ENCODE peak calls at places on chromosome 5, in six cellular contexts. S, C, T, V, R and G are unnamed samples.

GRCh38 chr5:121967187-121967586 is 5.4 kb downstream of the SRFBP1 start:
- DNase-seq in S (no peak), C (no peak), T (no peak), V (peak; percentile 69), R (peak; percentile 66), G (no peak)

GRCh38 chr5:131640043-131640856 is 5.2 kb upstream of the RAPGEF6 start:
- DNase-seq in S (no peak), C (peak; percentile 42), T (peak; percentile 28), V (no peak), R (no peak), G (peak; percentile 90)

GRCh38 chr5:86684222-86684621 is 66.5 kb downstream of the COX7C start:
- DNase-seq in S (no peak), C (no peak), T (no peak), V (peak; percentile 58), R (peak; percentile 1), G (no peak)

GRCh38 chr5:142016576-142016975 is 3.7 kb upstream of the GNPDA1 start:
- DNase-seq in S (no peak), C (no peak), T (no peak), V (no peak), R (no peak), G (peak; percentile 52)

GRCh38 chr5:168227973-168228615 is 63.4 kb upstream of the WWC1 start:
- DNase-seq in S (no peak), C (no peak), T (no peak), V (no peak), R (peak; percentile 31), G (peak; percentile 42)

GRCh38 chr5:176644294-176644693 is 3.0 kb upstream of the TSPAN17 start:
- DNase-seq in S (no peak), C (peak; percentile 64), T (no peak), V (no peak), R (no peak), G (no peak)

GRCh38 chr5:142614054-142614453 is 71.8 kb downstream of the FGF1 start:
- DNase-seq in S (no peak), C (no peak), T (no peak), V (no peak), R (no peak), G (no peak)

GRCh38 chr5:178223828-178224335 is 8.7 kb downstream of the PHYKPL start:
- DNase-seq in S (no peak), C (peak; percentile 64), T (no peak), V (no peak), R (no peak), G (no peak)

GRCh38 chr5:170603578-170604565 is 100.1 kb downstream of the KCNIP1 start:
- DNase-seq in S (peak; percentile 34), C (peak; percentile 90), T (peak; percentile 86), V (peak; percentile 18), R (peak; percentile 57), G (peak; percentile 32)

GRCh38 chr5:178996156-178996555 is 1.0 kb upstream of the GRM6 start:
- DNase-seq in S (no peak), C (peak; percentile 29), T (no peak), V (no peak), R (no peak), G (no peak)

GRCh38 chr5:82159014-82159413 is 119.1 kb downstream of the RPS23 start:
- DNase-seq in S (no peak), C (no peak), T (no peak), V (peak; percentile 70), R (peak; percentile 78), G (no peak)

GRCh38 chr5:37247036-37247435 is 2.1 kb downstream of the CPLANE1 start:
- DNase-seq in S (no peak), C (no peak), T (no peak), V (peak; percentile 4), R (no peak), G (no peak)

GRCh38 chr5:111996574-111996973 is 239.6 kb upstream of the NREP start:
- DNase-seq in S (no peak), C (no peak), T (no peak), V (no peak), R (no peak), G (no peak)

DNA sequence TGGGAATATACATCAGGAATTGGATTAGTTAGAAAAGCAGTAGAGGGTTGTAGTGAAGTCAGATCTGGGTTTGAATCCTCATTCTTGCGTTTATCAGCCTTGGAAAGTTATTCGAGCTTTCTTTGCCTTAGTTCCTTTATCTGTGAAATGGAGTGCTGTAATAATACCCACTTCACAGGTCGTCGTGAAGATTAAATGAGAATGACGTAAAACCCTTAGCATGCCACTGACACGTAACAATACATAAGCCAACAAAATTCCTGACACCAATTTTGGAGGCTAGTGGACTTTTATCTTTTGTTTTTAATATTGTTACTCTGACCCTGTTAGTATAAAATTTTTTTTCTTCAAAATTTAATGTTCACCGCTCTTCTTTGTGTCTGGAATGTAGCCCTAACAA is 3.4 kb downstream of the SKP2 start:
- DNase-seq in S (no peak), C (no peak), T (no peak), V (no peak), R (no peak), G (no peak)
- H3K4me3 ChIP-seq in S (no peak overlapping the region), C (no peak overlapping the region), T (no peak overlapping the region), V (no peak overlapping the region), R (no peak overlapping the region), G (no peak overlapping the region)

DNA sequence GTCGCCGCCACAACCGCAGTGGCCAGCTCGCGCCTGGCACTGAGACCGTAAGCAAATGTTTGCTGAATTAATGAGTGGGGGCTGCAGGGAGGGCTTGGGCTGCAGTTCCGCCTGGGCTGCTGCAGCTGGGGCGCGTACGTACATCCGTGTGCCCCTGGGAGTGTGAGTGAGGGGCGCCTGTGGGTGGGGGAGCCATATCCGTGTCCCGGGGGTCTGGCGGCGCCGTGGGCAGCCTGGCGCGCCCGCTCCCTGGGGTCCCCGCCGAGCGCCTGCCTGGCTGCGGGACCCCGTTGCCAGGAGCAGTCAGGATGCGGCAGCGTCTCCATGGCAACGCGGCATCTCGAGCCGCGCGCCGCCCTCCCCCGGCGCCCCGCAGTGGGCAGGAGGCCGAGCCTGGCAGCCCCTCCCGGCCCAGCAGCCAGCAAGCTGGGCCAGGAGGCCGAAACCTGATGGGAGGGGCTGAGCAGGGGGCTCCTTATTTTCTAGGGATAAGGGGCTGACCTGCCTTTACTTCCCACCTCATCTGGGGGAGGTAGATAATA is 31.3 kb upstream of the PSD2 start:
- DNase-seq in S (no peak), C (peak; percentile 93), T (no peak), V (peak; percentile 23), R (no peak), G (no peak)
- H3K4me3 ChIP-seq in S (no peak overlapping the region), C (peak overlapping the region; percentile 18), T (no peak overlapping the region), V (no peak overlapping the region), R (no peak overlapping the region), G (no peak overlapping the region)

GRCh38 chr5:123283537-123283936 is 139.7 kb downstream of the CEP120 start:
- DNase-seq in S (no peak), C (no peak), T (no peak), V (no peak), R (no peak), G (no peak)
- H3K4me3 ChIP-seq in S (no peak overlapping the region), C (no peak overlapping the region), T (no peak overlapping the region), V (no peak overlapping the region), R (no peak overlapping the region), G (no peak overlapping the region)

GRCh38 chr5:40842351-40842750 is 1.2 kb downstream of the CARD6 start:
- DNase-seq in S (no peak), C (no peak), T (no peak), V (no peak), R (no peak), G (no peak)
- H3K4me3 ChIP-seq in S (peak overlapping the region; percentile 59), C (no peak overlapping the region), T (peak overlapping the region; percentile 45), V (no peak overlapping the region), R (no peak overlapping the region), G (no peak overlapping the region)